ENCODE peak calls at places on chromosomes 4 and X, in four cellular contexts. A is MM.1S, Y is Karpas-422, D is OCI-LY7. P is an unnamed sample.

GRCh38 chr4:73945140-73945539 is 36.7 kb downstream of the PF4 start:
- DNase-seq in A (no peak), Y (no peak), D (no peak), P (no peak)

GRCh38 chr4:40289366-40290188 is 45.6 kb upstream of the CHRNA9 start:
- DNase-seq in A (no peak), Y (peak; percentile 54), D (no peak), P (no peak)

GRCh38 chr4:155629831-155630425 is 36.7 kb upstream of the GUCY1A1 start:
- DNase-seq in A (no peak), Y (no peak), D (no peak), P (no peak)

GRCh38 chrX:47351706-47352105 is 18.7 kb upstream of the ZNF157 start:
- DNase-seq in A (no peak), Y (no peak), D (no peak), P (no peak)

GRCh38 chrX:724256-724655 is 93.7 kb downstream of the SHOX start:
- DNase-seq in A (no peak), Y (no peak), D (no peak), P (no peak)

GRCh38 chr4:136461533-136461932 is 1070.8 kb downstream of the PCDH18 start:
- DNase-seq in A (no peak), Y (no peak), D (no peak), P (no peak)

GRCh38 chr4:77488882-77489281 is 116.7 kb upstream of the CXCL13 start:
- DNase-seq in A (no peak), Y (no peak), D (no peak), P (no peak)

GRCh38 chr4:83170952-83171399 is 56.4 kb upstream of the PLAC8 start:
- DNase-seq in A (no peak), Y (no peak), D (no peak), P (no peak)

GRCh38 chr4:61440306-61440705 is 240.2 kb downstream of the ADGRL3 start:
- DNase-seq in A (no peak), Y (no peak), D (no peak), P (no peak)

GRCh38 chrX:31894152-31894551 is 822.3 kb upstream of the FTHL17 start:
- DNase-seq in A (no peak), Y (no peak), D (no peak), P (no peak)

GRCh38 chrX:23797371-23798128 is 14.6 kb downstream of the SAT1 start:
- DNase-seq in A (no peak), Y (no peak), D (no peak), P (no peak)

GRCh38 chrX:108610141-108610540 is 126.2 kb downstream of the IRS4 start:
- DNase-seq in A (no peak), Y (no peak), D (no peak), P (no peak)

GRCh38 chr4:62414563-62414962 is 1214.4 kb downstream of the ADGRL3 start:
- DNase-seq in A (no peak), Y (no peak), D (no peak), P (no peak)

GRCh38 chr4:157099506-157099905 is 23.6 kb downstream of the GLRB start:
- DNase-seq in A (no peak), Y (no peak), D (no peak), P (no peak)

GRCh38 chr4:960736-961650 is 12.4 kb downstream of the DGKQ start:
- DNase-seq in A (no peak), Y (no peak), D (no peak), P (no peak)

GRCh38 chrX:47311857-47312774 is 58.3 kb upstream of the ZNF157 start:
- DNase-seq in A (no peak), Y (peak; percentile 80), D (peak; percentile 48), P (peak; percentile 35)

GRCh38 chrX:124325732-124326131 is 6.7 kb upstream of the TEX13D start:
- DNase-seq in A (no peak), Y (no peak), D (no peak), P (no peak)

GRCh38 chr4:113566015-113566795 is 195.3 kb downstream of the CAMK2D start:
- DNase-seq in A (no peak), Y (peak; percentile 68), D (peak; percentile 42), P (no peak)

GRCh38 chr4:151371045-151371605 is 37.9 kb upstream of the FHIP1A start:
- DNase-seq in A (no peak), Y (no peak), D (no peak), P (no peak)

GRCh38 chr4:146369446-146369845 is 152.3 kb downstream of the SLC10A7 start:
- DNase-seq in A (no peak), Y (no peak), D (no peak), P (no peak)

GRCh38 chr4:76782837-76783236 is 115.1 kb downstream of the SOWAHB start:
- DNase-seq in A (no peak), Y (no peak), D (no peak), P (no peak)

GRCh38 chr4:727576-727975 is 21.9 kb downstream of the PCGF3 start:
- DNase-seq in A (no peak), Y (no peak), D (no peak), P (no peak)

GRCh38 chr4:100828986-100829685 is 311.3 kb upstream of the EMCN start:
- DNase-seq in A (no peak), Y (no peak), D (no peak), P (no peak)

GRCh38 chr4:78610546-78611214 is 59.1 kb downstream of the ANXA3 start:
- DNase-seq in A (peak; percentile 74), Y (peak; percentile 42), D (peak; percentile 84), P (no peak)

GRCh38 chrX:51461053-51462050 is 35.0 kb downstream of the NUDT11 start:
- DNase-seq in A (peak; percentile 8), Y (peak; percentile 75), D (peak; percentile 47), P (peak; percentile 7)

DNA sequence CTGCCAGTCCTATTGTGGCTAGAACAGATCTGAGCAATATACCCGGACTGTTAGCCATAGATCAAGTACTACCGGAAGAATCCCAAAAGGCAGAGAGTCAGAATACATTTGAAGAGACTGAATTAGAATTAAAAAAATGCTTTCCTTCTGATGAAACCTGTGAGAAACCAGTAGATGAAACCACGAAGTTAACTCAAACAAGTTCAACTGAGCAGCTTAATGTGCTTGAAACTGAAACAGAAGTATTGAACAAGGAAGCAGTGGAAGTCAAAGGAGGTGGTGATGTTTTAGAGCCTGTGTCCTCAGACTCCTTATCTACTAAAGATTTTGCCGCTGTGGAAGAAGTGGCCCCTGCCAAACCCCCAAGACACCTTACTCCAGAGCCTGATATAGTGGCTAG is 46.8 kb downstream of the WDR44 start:
- DNase-seq in A (peak; percentile 41), Y (no peak), D (no peak), P (no peak)
- H3K9me2 ChIP-seq in A (no peaks in the 10 kb centered on the region), Y (no peaks in the 10 kb centered on the region), D (no peaks in the 10 kb centered on the region), P (no peaks in the 10 kb centered on the region)

GRCh38 chr4:143406523-143406922 is 69.8 kb downstream of the GAB1 start:
- DNase-seq in A (no peak), Y (no peak), D (no peak), P (no peak)

GRCh38 chr4:143402776-143403550 is 66.3 kb downstream of the GAB1 start:
- DNase-seq in A (peak; percentile 36), Y (no peak), D (peak; percentile 75), P (no peak)

GRCh38 chr4:143404555-143404954 is 67.9 kb downstream of the GAB1 start:
- DNase-seq in A (peak; percentile 54), Y (no peak), D (peak; percentile 96), P (no peak)

GRCh38 chr4:143405197-143405730 is 68.6 kb downstream of the GAB1 start:
- DNase-seq in A (peak; percentile 35), Y (no peak), D (no peak), P (no peak)

DNA sequence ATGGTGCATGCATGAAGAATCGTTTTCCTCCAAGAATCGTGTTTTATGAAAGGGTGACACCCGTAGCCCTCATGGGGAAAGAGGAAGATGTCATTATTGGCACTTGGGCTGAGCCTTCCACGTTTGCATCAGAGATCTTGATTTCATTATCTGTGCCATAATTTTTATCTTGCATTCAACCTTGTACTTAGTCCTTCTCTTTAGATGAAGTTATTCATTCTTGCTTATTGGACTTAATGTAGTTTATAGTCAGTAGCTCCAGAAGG is 66.8 kb downstream of the GAB1 start:
- DNase-seq in A (no peak), Y (no peak), D (peak; percentile 80), P (no peak)
- H3K9me2 ChIP-seq in A (no peaks in the 10 kb centered on the region), Y (no peaks in the 10 kb centered on the region), D (no peaks in the 10 kb centered on the region), P (no peaks in the 10 kb centered on the region)

DNA sequence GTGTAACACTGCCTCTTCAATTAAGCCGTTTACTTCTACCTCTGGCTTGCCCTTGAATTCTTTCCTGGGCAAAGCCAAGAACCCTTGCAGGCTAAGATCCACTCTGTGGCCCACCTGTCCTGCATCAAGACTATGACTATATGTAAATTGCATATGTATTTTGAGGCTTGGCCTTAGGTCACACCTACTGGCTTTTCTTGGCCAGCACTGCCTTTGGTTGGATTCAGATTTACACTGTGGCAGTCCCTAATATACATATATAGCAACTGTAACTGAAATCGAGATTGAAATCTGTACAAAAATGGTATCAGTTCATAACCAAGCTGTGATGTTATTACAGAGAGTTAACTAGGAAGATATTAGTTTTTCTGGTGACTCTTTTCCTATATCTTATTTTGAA is 151.5 kb downstream of the CFAP47 start:
- DNase-seq in A (no peak), Y (no peak), D (no peak), P (no peak)
- H3K9me2 ChIP-seq in A (no peaks in the 10 kb centered on the region), Y (no peaks in the 10 kb centered on the region), D (no peaks in the 10 kb centered on the region), P (no peaks in the 10 kb centered on the region)

DNA sequence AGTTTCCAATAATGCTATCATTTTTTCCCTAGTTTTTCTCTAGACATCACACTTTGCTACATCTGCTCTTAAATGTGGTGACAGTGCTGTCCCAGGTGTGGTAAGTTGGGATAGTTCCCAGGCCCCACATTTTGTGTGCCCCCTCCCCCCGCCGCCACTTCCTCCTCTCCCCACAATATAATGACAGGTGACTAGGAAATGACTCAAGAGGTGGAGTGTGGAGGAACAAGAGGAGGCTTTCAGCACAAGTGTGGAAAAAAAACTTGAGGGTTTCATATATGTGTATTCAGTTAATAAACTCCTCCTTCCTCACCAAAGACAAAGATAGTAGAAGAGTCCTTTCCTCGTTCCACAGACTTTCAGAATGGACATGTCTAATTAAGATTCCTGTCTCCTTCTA is 18.3 kb upstream of the IL21 start:
- DNase-seq in A (peak; percentile 18), Y (no peak), D (no peak), P (no peak)
- H3K9me2 ChIP-seq in A (no peaks in the 10 kb centered on the region), Y (no peaks in the 10 kb centered on the region), D (no peaks in the 10 kb centered on the region), P (no peaks in the 10 kb centered on the region)

GRCh38 chr4:117623321-117623720 is 411.0 kb upstream of the NDST3 start:
- DNase-seq in A (no peak), Y (no peak), D (no peak), P (no peak)
- H3K9me2 ChIP-seq in A (no peaks in the 10 kb centered on the region), Y (no peaks in the 10 kb centered on the region), D (no peaks in the 10 kb centered on the region), P (no peaks in the 10 kb centered on the region)

DNA sequence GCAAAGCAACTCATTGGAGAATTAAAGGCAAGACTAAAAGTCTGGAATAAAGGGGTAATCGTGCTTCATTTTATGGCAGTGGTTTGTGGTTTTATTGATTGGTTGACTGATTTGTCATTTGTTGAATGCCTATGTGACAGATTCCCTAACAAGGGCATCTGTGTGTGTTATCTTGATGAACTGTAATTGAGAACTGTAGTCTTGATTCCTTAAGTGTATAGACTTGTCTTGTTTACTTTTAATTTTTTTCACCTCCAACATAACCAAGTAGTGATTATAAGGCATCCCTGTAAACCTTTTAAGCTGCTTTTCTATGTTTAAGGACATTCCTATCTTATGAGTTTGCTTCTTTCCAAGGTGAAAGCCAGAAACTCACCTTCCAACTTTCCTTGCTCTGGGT is 216.0 kb upstream of the TAPT1 start:
- DNase-seq in A (no peak), Y (no peak), D (no peak), P (no peak)
- H3K9me2 ChIP-seq in A (no peaks in the 10 kb centered on the region), Y (no peaks in the 10 kb centered on the region), D (no peaks in the 10 kb centered on the region), P (no peaks in the 10 kb centered on the region)

GRCh38 chrX:57286507-57287251 is at the start of gene FAAH2:
- DNase-seq in A (peak; percentile 96), Y (peak; percentile 44), D (peak; percentile 81), P (peak; percentile 90)
- H3K9me2 ChIP-seq in A (no peaks in the 10 kb centered on the region), Y (no peaks in the 10 kb centered on the region), D (no peaks in the 10 kb centered on the region), P (no peaks in the 10 kb centered on the region)

P was measured in HCT116.